ENCODE peak calls at places on chromosomes 1 and 21, in four cellular contexts. L is astrocyte of the cerebellum, K is fibroblast of lung, Q is anterior cingulate cortex. V is an unnamed sample.

GRCh38 chr1:25619101-25619890 is 2.7 kb downstream of the MAN1C1 start:
- DNase-seq in L (no peak), K (peak), Q (peak), V (no peak)

GRCh38 chr21:14675774-14676530 is 129.8 kb upstream of the SAMSN1 start:
- DNase-seq in L (no peak), K (no peak), Q (no peak), V (no peak)

GRCh38 chr21:34544032-34544496 is 32.1 kb upstream of the KCNE1 start:
- DNase-seq in L (peak), K (peak), Q (no peak), V (no peak)

GRCh38 chr1:94599090-94599813 is 57.7 kb upstream of the F3 start:
- DNase-seq in L (no peak), K (peak), Q (peak), V (no peak)

GRCh38 chr21:44984792-44985440 is 45.1 kb downstream of the SLX9 start:
- DNase-seq in L (no peak), K (no peak), Q (no peak), V (no peak)

GRCh38 chr21:35476616-35477395 is 427.7 kb upstream of the RUNX1 start:
- DNase-seq in L (peak), K (peak), Q (no peak), V (no peak)

GRCh38 chr21:38327984-38328383 is 71.2 kb downstream of the KCNJ15 start:
- DNase-seq in L (no peak), K (no peak), Q (no peak), V (no peak)

GRCh38 chr1:205756552-205756951 is 6.6 kb upstream of the NUCKS1 start:
- DNase-seq in L (no peak), K (no peak), Q (no peak), V (no peak)

GRCh38 chr1:8388732-8389562 is 71.0 kb downstream of the SLC45A1 start:
- DNase-seq in L (no peak), K (no peak), Q (no peak), V (no peak)

GRCh38 chr1:50329332-50329932 is 93.8 kb downstream of the DMRTA2 start:
- DNase-seq in L (no peak), K (no peak), Q (no peak), V (no peak)

GRCh38 chr1:84078108-84078823 is 65.8 kb upstream of the PRKACB start:
- DNase-seq in L (no peak), K (peak), Q (peak), V (no peak)

GRCh38 chr1:22508991-22509390 is 54.3 kb upstream of the EPHA8 start:
- DNase-seq in L (no peak), K (no peak), Q (no peak), V (no peak)

GRCh38 chr1:184031127-184032107 is 6.1 kb downstream of the COLGALT2 start:
- DNase-seq in L (no peak), K (no peak), Q (no peak), V (no peak)

GRCh38 chr1:200298242-200298641 is 111.6 kb downstream of the ZNF281 start:
- DNase-seq in L (no peak), K (no peak), Q (no peak), V (no peak)

GRCh38 chr1:116737855-116738318 is 16.3 kb upstream of the CD2 start:
- DNase-seq in L (no peak), K (no peak), Q (no peak), V (no peak)

GRCh38 chr1:103489881-103490280 is 35.6 kb upstream of the RNPC3 start:
- DNase-seq in L (peak), K (peak), Q (no peak), V (no peak)

GRCh38 chr1:182752077-182752826 is 37.3 kb upstream of the NPL start:
- DNase-seq in L (peak), K (peak), Q (peak), V (no peak)

GRCh38 chr1:27365372-27366112 is 1.2 kb downstream of the MAP3K6 start:
- DNase-seq in L (peak), K (peak), Q (peak), V (peak)

GRCh38 chr1:156284762-156285161 is 637 bp downstream of the TMEM79 start:
- DNase-seq in L (no peak), K (no peak), Q (no peak), V (no peak)

GRCh38 chr1:67173988-67174387 is 7.7 kb downstream of the IL23R start:
- DNase-seq in L (no peak), K (no peak), Q (no peak), V (no peak)

GRCh38 chr1:100720751-100721150 is 1.2 kb downstream of the VCAM1 start:
- DNase-seq in L (no peak), K (no peak), Q (no peak), V (no peak)

GRCh38 chr1:182841368-182841988 is 2.3 kb downstream of the DHX9 start:
- DNase-seq in L (peak), K (peak), Q (no peak), V (no peak)

GRCh38 chr1:14108356-14109275 is 408.6 kb downstream of the PRDM2 start:
- DNase-seq in L (no peak), K (no peak), Q (peak), V (no peak)

GRCh38 chr21:35050348-35051286 is 1.5 kb upstream of the RUNX1 start:
- DNase-seq in L (no peak), K (no peak), Q (no peak), V (no peak)

GRCh38 chr1:53298163-53298685 is 29.6 kb downstream of the LRP8 start:
- DNase-seq in L (peak), K (peak), Q (no peak), V (no peak)

GRCh38 chr1:151060241-151061011 is at the start of gene MLLT11:
- DNase-seq in L (no peak), K (peak), Q (peak), V (no peak)

GRCh38 chr1:210336362-210336761 is 7.7 kb downstream of the HHAT start:
- DNase-seq in L (no peak), K (no peak), Q (no peak), V (no peak)

GRCh38 chr1:48817505-48818114 is 40.9 kb upstream of the BEND5 start:
- DNase-seq in L (peak), K (peak), Q (peak), V (peak)

GRCh38 chr1:76659171-76659940 is 207.9 kb upstream of the ST6GALNAC5 start:
- DNase-seq in L (no peak), K (peak), Q (no peak), V (peak)

GRCh38 chr1:119613769-119614358 is 34.2 kb downstream of the ZNF697 start:
- DNase-seq in L (peak), K (peak), Q (peak), V (peak)

GRCh38 chr1:39733161-39733560 is 5.5 kb upstream of the PPIE start:
- DNase-seq in L (no peak), K (no peak), Q (peak), V (no peak)

V was measured in AG09319.